ENCODE peak calls at places on chromosomes 12 and 14, in seven cellular contexts. Y is lower leg skin, F is HCT116, S is RWPE1, P is glutamatergic neuron, R is choroid plexus epithelial cell, I is tibial artery. O is an unnamed sample.
A peak's percentile ranks its signal among the peaks of the same experiment; 100 is the strongest.

GRCh38 chr14:80212025-80212402 is 710 bp upstream of the DIO2 start:
- DNase-seq in Y (no peak), F (no peak), S (peak; percentile 5), P (no peak), R (peak; percentile 80), I (no peak), O (no peak)

GRCh38 chr12:108129017-108129812 is at the start of gene WSCD2:
- DNase-seq in Y (peak; percentile 88), F (peak; percentile 32), S (peak; percentile 5), P (peak; percentile 86), R (peak; percentile 19), I (peak; percentile 52), O (no peak)

GRCh38 chr12:107670999-107671643 is 14.5 kb upstream of the PWP1 start:
- DNase-seq in Y (no peak), F (peak; percentile 19), S (no peak), P (peak; percentile 57), R (peak; percentile 57), I (no peak), O (no peak)

GRCh38 chr12:115223322-115223721 is 539.3 kb upstream of the TBX3 start:
- DNase-seq in Y (no peak), F (no peak), S (peak; percentile 13), P (no peak), R (peak; percentile 76), I (no peak), O (no peak)

GRCh38 chr14:61812347-61813100 is 50.3 kb downstream of the SNAPC1 start:
- DNase-seq in Y (no peak), F (no peak), S (no peak), P (peak; percentile 66), R (peak; percentile 13), I (no peak), O (no peak)

GRCh38 chr14:90848944-90849731 is 32.9 kb upstream of the TTC7B start:
- DNase-seq in Y (no peak), F (no peak), S (no peak), P (no peak), R (no peak), I (no peak), O (no peak)

GRCh38 chr14:80325112-80325511 is 113.8 kb upstream of the DIO2 start:
- DNase-seq in Y (no peak), F (no peak), S (no peak), P (no peak), R (no peak), I (no peak), O (no peak)

GRCh38 chr12:510071-510825 is 50.5 kb downstream of the B4GALNT3 start:
- DNase-seq in Y (peak; percentile 82), F (no peak), S (peak; percentile 29), P (no peak), R (no peak), I (no peak), O (no peak)

GRCh38 chr14:22977684-22978486 is 4.5 kb downstream of the AJUBA start:
- DNase-seq in Y (peak; percentile 84), F (no peak), S (peak; percentile 89), P (peak; percentile 33), R (peak; percentile 31), I (no peak), O (no peak)

GRCh38 chr12:50297996-50298395 is 14.7 kb upstream of the LIMA1 start:
- DNase-seq in Y (peak; percentile 2), F (no peak), S (no peak), P (no peak), R (no peak), I (no peak), O (no peak)

GRCh38 chr12:114812858-114813761 is 129.1 kb upstream of the TBX3 start:
- DNase-seq in Y (no peak), F (no peak), S (no peak), P (no peak), R (peak; percentile 68), I (no peak), O (no peak)

GRCh38 chr12:44960856-44961255 is 84.7 kb upstream of the NELL2 start:
- DNase-seq in Y (no peak), F (peak; percentile 19), S (no peak), P (no peak), R (no peak), I (no peak), O (no peak)

GRCh38 chr12:104258476-104259067 is 43.0 kb downstream of the TXNRD1 start:
- DNase-seq in Y (no peak), F (no peak), S (no peak), P (no peak), R (peak; percentile 10), I (no peak), O (no peak)

GRCh38 chr14:64682173-64682710 is 22.0 kb upstream of the PLEKHG3 start:
- DNase-seq in Y (no peak), F (no peak), S (peak; percentile 62), P (no peak), R (peak; percentile 65), I (peak; percentile 83), O (no peak)
- TF ChIP-seq CTCF in Y (no peak), F (peak; percentile 26), S (no peak), P (no peak), R (no peak), I (no peak), O (no peak)

GRCh38 chr14:33186656-33187055 is 248.0 kb downstream of the NPAS3 start:
- DNase-seq in Y (no peak), F (no peak), S (no peak), P (no peak), R (no peak), I (no peak), O (no peak)

GRCh38 chr14:33188880-33189279 is 250.2 kb downstream of the NPAS3 start:
- DNase-seq in Y (no peak), F (no peak), S (no peak), P (no peak), R (no peak), I (no peak), O (no peak)

DNA sequence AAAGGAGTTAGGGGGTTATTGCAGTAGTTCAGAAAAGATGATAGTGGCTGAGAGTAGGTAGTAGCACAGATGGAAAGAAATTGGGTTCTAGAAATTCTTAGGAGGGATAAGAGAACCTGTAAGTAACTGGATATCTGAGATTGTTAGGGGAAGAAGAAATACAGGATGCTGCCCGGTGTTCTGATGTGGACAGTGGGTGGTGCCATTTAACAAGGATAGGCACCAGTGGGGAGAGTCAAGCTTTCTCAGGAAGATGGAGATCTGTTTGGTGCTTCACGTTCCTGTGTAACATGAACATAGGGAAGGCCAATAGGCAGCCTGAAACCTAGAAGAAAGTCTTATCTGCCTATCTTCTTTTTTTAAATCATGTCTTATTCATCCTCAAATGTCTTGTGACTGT is 245.9 kb downstream of the NPAS3 start:
- DNase-seq in Y (no peak), F (no peak), S (no peak), P (no peak), R (peak; percentile 61), I (no peak), O (no peak)
- TF ChIP-seq CTCF in Y (no peak), F (no peak), S (no peak), P (no peak), R (peak; percentile 55), I (no peak), O (no peak)

DNA sequence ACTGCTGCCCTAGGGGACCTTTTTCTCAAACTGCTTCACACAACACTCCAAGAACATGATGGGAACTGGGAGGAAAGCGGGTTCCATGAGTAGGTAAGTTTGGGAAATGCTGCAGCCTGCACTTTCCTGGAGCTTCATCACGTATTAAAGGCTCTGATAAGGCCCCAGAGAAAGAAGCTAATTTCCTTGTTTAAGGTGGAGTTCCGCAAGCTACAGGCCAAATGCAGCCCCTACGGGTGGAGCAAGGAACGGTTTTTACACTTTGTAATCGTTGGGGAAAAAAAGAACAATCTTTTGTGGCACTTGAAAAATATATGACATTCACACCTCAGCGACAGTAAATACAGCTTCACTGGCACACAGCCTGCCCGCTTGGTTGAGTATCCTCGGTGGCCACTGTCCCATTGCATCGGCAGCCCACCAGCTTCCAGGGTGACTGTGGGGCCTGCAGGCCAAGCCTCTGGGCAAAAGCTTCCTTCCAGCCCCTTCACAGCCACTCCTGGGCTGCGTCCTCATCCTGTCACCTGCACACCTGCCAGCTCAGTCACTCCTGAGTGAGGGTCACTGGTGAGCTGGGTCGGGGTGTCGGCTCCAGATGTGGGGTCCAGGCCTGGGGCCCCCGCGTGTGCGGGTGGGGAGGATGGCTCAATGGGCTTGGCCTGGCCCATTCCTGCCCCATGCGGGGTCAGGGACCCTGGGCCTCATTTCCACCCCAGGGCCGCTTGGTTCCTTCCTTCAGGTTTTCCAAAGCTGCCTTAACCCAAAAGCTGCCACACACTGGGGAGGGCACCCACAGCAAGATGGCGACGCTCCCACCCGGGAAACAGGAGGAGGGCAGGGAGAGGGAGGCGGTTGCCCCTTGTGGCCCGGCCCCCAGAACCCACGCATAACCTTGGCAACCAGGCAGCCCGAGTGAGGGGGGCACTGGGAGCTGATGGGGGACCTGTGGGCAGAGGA is 2.4 kb downstream of the AMN start:
- DNase-seq in Y (no peak), F (no peak), S (no peak), P (no peak), R (peak; percentile 27), I (no peak), O (no peak)
- TF ChIP-seq CTCF in Y (no peak), F (peak; percentile 18), S (no peak), P (no peak), R (peak; percentile 52), I (no peak), O (no peak)

GRCh38 chr12:6644257-6644596 is 3.0 kb downstream of the ACRBP start:
- DNase-seq in Y (no peak), F (no peak), S (no peak), P (no peak), R (no peak), I (peak; percentile 26), O (no peak)

GRCh38 chr12:6647083-6647604 is at the start of gene ACRBP:
- DNase-seq in Y (peak; percentile 95), F (no peak), S (peak; percentile 26), P (peak; percentile 79), R (peak; percentile 52), I (peak; percentile 79), O (peak; percentile 47)

GRCh38 chr12:6646276-6647082 is 753 bp downstream of the ACRBP start:
- DNase-seq in Y (no peak), F (no peak), S (no peak), P (no peak), R (no peak), I (no peak), O (no peak)

GRCh38 chr12:6643569-6644256 is 3.5 kb downstream of the ACRBP start:
- DNase-seq in Y (no peak), F (no peak), S (no peak), P (no peak), R (no peak), I (peak; percentile 24), O (no peak)

GRCh38 chr12:6644903-6645302 is 2.3 kb downstream of the ACRBP start:
- DNase-seq in Y (no peak), F (no peak), S (no peak), P (no peak), R (no peak), I (peak; percentile 46), O (no peak)
- TF ChIP-seq CTCF in Y (no peak), F (no peak), S (no peak), P (no peak), R (peak; percentile 44), I (peak; percentile 32), O (no peak)

DNA sequence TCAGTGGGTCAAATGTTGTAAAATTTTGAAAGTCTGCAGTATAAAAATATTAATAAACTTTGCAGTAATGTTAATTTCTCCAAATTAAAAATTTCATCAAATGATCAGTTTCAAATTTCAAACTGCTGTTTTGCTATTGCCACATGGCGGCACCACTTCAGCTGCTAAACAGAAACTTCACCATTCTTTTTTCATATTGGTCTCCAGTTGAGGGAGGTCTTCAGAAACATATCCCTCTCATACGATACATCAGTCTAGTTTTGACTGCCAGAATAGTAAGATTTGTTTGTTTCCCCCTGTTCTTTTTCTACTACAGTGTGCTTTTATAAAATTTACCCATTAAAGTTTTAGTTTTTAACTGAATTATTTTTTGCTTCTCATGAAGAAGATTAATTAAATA is 4.2 kb upstream of the TRHDE start:
- DNase-seq in Y (no peak), F (no peak), S (no peak), P (no peak), R (peak; percentile 59), I (no peak), O (no peak)
- TF ChIP-seq CTCF in Y (no peak), F (peak; percentile 42), S (no peak), P (peak; percentile 18), R (peak; percentile 59), I (peak; percentile 16), O (no peak)

O was measured in natural killer cell.